ENCODE peak calls at places on chromosomes 7 and 10, in nine cellular contexts. One of them, this sample, is unnamed.

GRCh38 chr10:18743926-18744325 is 84.7 kb downstream of the ARL5B start:
- DNase-seq in T-helper 2 cell: no peak
- DNase-seq in T-helper 9 cell: no peak
- DNase-seq in left ventricle myocardium inferior: no peak
- DNase-seq in activated CD4-positive, alpha-beta T cell treated with anti-CD3 and anti-CD28 coated beads, Interleukin-2, amount 50 U/mL, for 1 hour: no peak
- DNase-seq in HFF-Myc: no peak
- DNase-seq in effector memory CD4-positive, alpha-beta T cell: no peak
- DNase-seq in astrocyte: no peak
- DNase-seq in NCI-H1105: no peak
- DNase-seq in this sample: no peak

GRCh38 chr7:14836571-14837189 is 65.9 kb downstream of the DGKB start:
- DNase-seq in T-helper 2 cell: no peak
- DNase-seq in T-helper 9 cell: no peak
- DNase-seq in left ventricle myocardium inferior: peak; percentile 43
- DNase-seq in activated CD4-positive, alpha-beta T cell treated with anti-CD3 and anti-CD28 coated beads, Interleukin-2, amount 50 U/mL, for 1 hour: no peak
- DNase-seq in HFF-Myc: peak; percentile 33
- DNase-seq in effector memory CD4-positive, alpha-beta T cell: no peak
- DNase-seq in astrocyte: peak; percentile 72
- DNase-seq in NCI-H1105: peak; percentile 73
- DNase-seq in this sample: peak; percentile 61

GRCh38 chr10:580796-581195 is 108.7 kb downstream of the DIP2C start:
- DNase-seq in T-helper 2 cell: no peak
- DNase-seq in T-helper 9 cell: no peak
- DNase-seq in left ventricle myocardium inferior: no peak
- DNase-seq in activated CD4-positive, alpha-beta T cell treated with anti-CD3 and anti-CD28 coated beads, Interleukin-2, amount 50 U/mL, for 1 hour: no peak
- DNase-seq in HFF-Myc: peak; percentile 14
- DNase-seq in effector memory CD4-positive, alpha-beta T cell: no peak
- DNase-seq in astrocyte: peak; percentile 94
- DNase-seq in NCI-H1105: no peak
- DNase-seq in this sample: peak; percentile 82

GRCh38 chr7:45918556-45918955 is 2.5 kb downstream of the IGFBP3 start:
- DNase-seq in T-helper 2 cell: no peak
- DNase-seq in T-helper 9 cell: no peak
- DNase-seq in left ventricle myocardium inferior: no peak
- DNase-seq in activated CD4-positive, alpha-beta T cell treated with anti-CD3 and anti-CD28 coated beads, Interleukin-2, amount 50 U/mL, for 1 hour: no peak
- DNase-seq in HFF-Myc: no peak
- DNase-seq in effector memory CD4-positive, alpha-beta T cell: no peak
- DNase-seq in astrocyte: no peak
- DNase-seq in NCI-H1105: no peak
- DNase-seq in this sample: no peak

GRCh38 chr7:92485267-92485892 is 7.6 kb upstream of the ERVW-1 start:
- DNase-seq in T-helper 2 cell: no peak
- DNase-seq in T-helper 9 cell: no peak
- DNase-seq in left ventricle myocardium inferior: no peak
- DNase-seq in activated CD4-positive, alpha-beta T cell treated with anti-CD3 and anti-CD28 coated beads, Interleukin-2, amount 50 U/mL, for 1 hour: no peak
- DNase-seq in HFF-Myc: no peak
- DNase-seq in effector memory CD4-positive, alpha-beta T cell: no peak
- DNase-seq in astrocyte: no peak
- DNase-seq in NCI-H1105: no peak
- DNase-seq in this sample: no peak

GRCh38 chr7:97694355-97694754 is 37.5 kb upstream of the TAC1 start:
- DNase-seq in T-helper 2 cell: no peak
- DNase-seq in T-helper 9 cell: no peak
- DNase-seq in left ventricle myocardium inferior: no peak
- DNase-seq in activated CD4-positive, alpha-beta T cell treated with anti-CD3 and anti-CD28 coated beads, Interleukin-2, amount 50 U/mL, for 1 hour: no peak
- DNase-seq in HFF-Myc: no peak
- DNase-seq in effector memory CD4-positive, alpha-beta T cell: no peak
- DNase-seq in astrocyte: no peak
- DNase-seq in NCI-H1105: no peak
- DNase-seq in this sample: no peak

GRCh38 chr7:104039363-104039762 is 49.9 kb upstream of the RELN start:
- DNase-seq in T-helper 2 cell: no peak
- DNase-seq in T-helper 9 cell: no peak
- DNase-seq in left ventricle myocardium inferior: no peak
- DNase-seq in activated CD4-positive, alpha-beta T cell treated with anti-CD3 and anti-CD28 coated beads, Interleukin-2, amount 50 U/mL, for 1 hour: no peak
- DNase-seq in HFF-Myc: no peak
- DNase-seq in effector memory CD4-positive, alpha-beta T cell: no peak
- DNase-seq in astrocyte: no peak
- DNase-seq in NCI-H1105: no peak
- DNase-seq in this sample: no peak

GRCh38 chr10:62178568-62178967 is 90.1 kb downstream of the RTKN2 start:
- DNase-seq in T-helper 2 cell: no peak
- DNase-seq in T-helper 9 cell: no peak
- DNase-seq in left ventricle myocardium inferior: no peak
- DNase-seq in activated CD4-positive, alpha-beta T cell treated with anti-CD3 and anti-CD28 coated beads, Interleukin-2, amount 50 U/mL, for 1 hour: no peak
- DNase-seq in HFF-Myc: no peak
- DNase-seq in effector memory CD4-positive, alpha-beta T cell: no peak
- DNase-seq in astrocyte: peak; percentile 79
- DNase-seq in NCI-H1105: no peak
- DNase-seq in this sample: no peak

GRCh38 chr10:2576892-2577291 is 490.5 kb upstream of the PFKP start:
- DNase-seq in T-helper 2 cell: no peak
- DNase-seq in T-helper 9 cell: no peak
- DNase-seq in left ventricle myocardium inferior: no peak
- DNase-seq in activated CD4-positive, alpha-beta T cell treated with anti-CD3 and anti-CD28 coated beads, Interleukin-2, amount 50 U/mL, for 1 hour: no peak
- DNase-seq in HFF-Myc: no peak
- DNase-seq in effector memory CD4-positive, alpha-beta T cell: no peak
- DNase-seq in astrocyte: no peak
- DNase-seq in NCI-H1105: no peak
- DNase-seq in this sample: no peak

GRCh38 chr10:93591065-93591808 is 9.8 kb downstream of the RBP4 start:
- DNase-seq in T-helper 2 cell: no peak
- DNase-seq in T-helper 9 cell: no peak
- DNase-seq in left ventricle myocardium inferior: no peak
- DNase-seq in activated CD4-positive, alpha-beta T cell treated with anti-CD3 and anti-CD28 coated beads, Interleukin-2, amount 50 U/mL, for 1 hour: no peak
- DNase-seq in HFF-Myc: no peak
- DNase-seq in effector memory CD4-positive, alpha-beta T cell: no peak
- DNase-seq in astrocyte: no peak
- DNase-seq in NCI-H1105: no peak
- DNase-seq in this sample: no peak

GRCh38 chr7:147492621-147493020 is 1097.9 kb upstream of the C7orf33 start:
- DNase-seq in T-helper 2 cell: no peak
- DNase-seq in T-helper 9 cell: no peak
- DNase-seq in left ventricle myocardium inferior: no peak
- DNase-seq in activated CD4-positive, alpha-beta T cell treated with anti-CD3 and anti-CD28 coated beads, Interleukin-2, amount 50 U/mL, for 1 hour: no peak
- DNase-seq in HFF-Myc: no peak
- DNase-seq in effector memory CD4-positive, alpha-beta T cell: no peak
- DNase-seq in astrocyte: peak; percentile 49
- DNase-seq in NCI-H1105: no peak
- DNase-seq in this sample: no peak

GRCh38 chr10:51685768-51686167 is 13.6 kb downstream of the CSTF2T start:
- DNase-seq in T-helper 2 cell: no peak
- DNase-seq in T-helper 9 cell: no peak
- DNase-seq in left ventricle myocardium inferior: no peak
- DNase-seq in activated CD4-positive, alpha-beta T cell treated with anti-CD3 and anti-CD28 coated beads, Interleukin-2, amount 50 U/mL, for 1 hour: no peak
- DNase-seq in HFF-Myc: no peak
- DNase-seq in effector memory CD4-positive, alpha-beta T cell: no peak
- DNase-seq in astrocyte: no peak
- DNase-seq in NCI-H1105: no peak
- DNase-seq in this sample: no peak

GRCh38 chr10:99784025-99784730 is 1.7 kb downstream of the ABCC2 start:
- DNase-seq in T-helper 2 cell: no peak
- DNase-seq in T-helper 9 cell: no peak
- DNase-seq in left ventricle myocardium inferior: no peak
- DNase-seq in activated CD4-positive, alpha-beta T cell treated with anti-CD3 and anti-CD28 coated beads, Interleukin-2, amount 50 U/mL, for 1 hour: no peak
- DNase-seq in HFF-Myc: no peak
- DNase-seq in effector memory CD4-positive, alpha-beta T cell: no peak
- DNase-seq in astrocyte: peak; percentile 83
- DNase-seq in NCI-H1105: no peak
- DNase-seq in this sample: peak; percentile 76

GRCh38 chr10:62079885-62080559 is 178.5 kb downstream of the ARID5B start:
- DNase-seq in T-helper 2 cell: no peak
- DNase-seq in T-helper 9 cell: no peak
- DNase-seq in left ventricle myocardium inferior: no peak
- DNase-seq in activated CD4-positive, alpha-beta T cell treated with anti-CD3 and anti-CD28 coated beads, Interleukin-2, amount 50 U/mL, for 1 hour: no peak
- DNase-seq in HFF-Myc: no peak
- DNase-seq in effector memory CD4-positive, alpha-beta T cell: no peak
- DNase-seq in astrocyte: no peak
- DNase-seq in NCI-H1105: no peak
- DNase-seq in this sample: no peak

GRCh38 chr7:2040893-2041270 is 191.9 kb downstream of the MAD1L1 start:
- DNase-seq in T-helper 2 cell: no peak
- DNase-seq in T-helper 9 cell: no peak
- DNase-seq in left ventricle myocardium inferior: no peak
- DNase-seq in activated CD4-positive, alpha-beta T cell treated with anti-CD3 and anti-CD28 coated beads, Interleukin-2, amount 50 U/mL, for 1 hour: no peak
- DNase-seq in HFF-Myc: no peak
- DNase-seq in effector memory CD4-positive, alpha-beta T cell: no peak
- DNase-seq in astrocyte: no peak
- DNase-seq in NCI-H1105: no peak
- DNase-seq in this sample: no peak

GRCh38 chr10:7192831-7193348 is 217.9 kb downstream of the SFMBT2 start:
- DNase-seq in T-helper 2 cell: no peak
- DNase-seq in T-helper 9 cell: peak; percentile 20
- DNase-seq in left ventricle myocardium inferior: no peak
- DNase-seq in activated CD4-positive, alpha-beta T cell treated with anti-CD3 and anti-CD28 coated beads, Interleukin-2, amount 50 U/mL, for 1 hour: peak; percentile 58
- DNase-seq in HFF-Myc: no peak
- DNase-seq in effector memory CD4-positive, alpha-beta T cell: peak; percentile 43
- DNase-seq in astrocyte: no peak
- DNase-seq in NCI-H1105: no peak
- DNase-seq in this sample: no peak

GRCh38 chr10:87544750-87545149 is 40.1 kb downstream of the MINPP1 start:
- DNase-seq in T-helper 2 cell: no peak
- DNase-seq in T-helper 9 cell: no peak
- DNase-seq in left ventricle myocardium inferior: no peak
- DNase-seq in activated CD4-positive, alpha-beta T cell treated with anti-CD3 and anti-CD28 coated beads, Interleukin-2, amount 50 U/mL, for 1 hour: no peak
- DNase-seq in HFF-Myc: no peak
- DNase-seq in effector memory CD4-positive, alpha-beta T cell: no peak
- DNase-seq in astrocyte: peak; percentile 40
- DNase-seq in NCI-H1105: no peak
- DNase-seq in this sample: peak; percentile 46

GRCh38 chr7:13577566-13578145 is 411.8 kb downstream of the ETV1 start:
- DNase-seq in T-helper 2 cell: no peak
- DNase-seq in T-helper 9 cell: no peak
- DNase-seq in left ventricle myocardium inferior: no peak
- DNase-seq in activated CD4-positive, alpha-beta T cell treated with anti-CD3 and anti-CD28 coated beads, Interleukin-2, amount 50 U/mL, for 1 hour: no peak
- DNase-seq in HFF-Myc: no peak
- DNase-seq in effector memory CD4-positive, alpha-beta T cell: no peak
- DNase-seq in astrocyte: no peak
- DNase-seq in NCI-H1105: no peak
- DNase-seq in this sample: peak; percentile 65

GRCh38 chr7:6252310-6252709 is 20.1 kb downstream of the CYTH3 start:
- DNase-seq in T-helper 2 cell: no peak
- DNase-seq in T-helper 9 cell: no peak
- DNase-seq in left ventricle myocardium inferior: no peak
- DNase-seq in activated CD4-positive, alpha-beta T cell treated with anti-CD3 and anti-CD28 coated beads, Interleukin-2, amount 50 U/mL, for 1 hour: no peak
- DNase-seq in HFF-Myc: no peak
- DNase-seq in effector memory CD4-positive, alpha-beta T cell: no peak
- DNase-seq in astrocyte: peak; percentile 84
- DNase-seq in NCI-H1105: no peak
- DNase-seq in this sample: no peak

GRCh38 chr10:16902606-16903005 is 85.4 kb upstream of the RSU1 start:
- DNase-seq in T-helper 2 cell: no peak
- DNase-seq in T-helper 9 cell: no peak
- DNase-seq in left ventricle myocardium inferior: no peak
- DNase-seq in activated CD4-positive, alpha-beta T cell treated with anti-CD3 and anti-CD28 coated beads, Interleukin-2, amount 50 U/mL, for 1 hour: no peak
- DNase-seq in HFF-Myc: no peak
- DNase-seq in effector memory CD4-positive, alpha-beta T cell: no peak
- DNase-seq in astrocyte: no peak
- DNase-seq in NCI-H1105: no peak
- DNase-seq in this sample: peak; percentile 30

GRCh38 chr10:28959850-28960501 is 282.7 kb downstream of the BAMBI start:
- DNase-seq in T-helper 2 cell: no peak
- DNase-seq in T-helper 9 cell: no peak
- DNase-seq in left ventricle myocardium inferior: no peak
- DNase-seq in activated CD4-positive, alpha-beta T cell treated with anti-CD3 and anti-CD28 coated beads, Interleukin-2, amount 50 U/mL, for 1 hour: no peak
- DNase-seq in HFF-Myc: no peak
- DNase-seq in effector memory CD4-positive, alpha-beta T cell: no peak
- DNase-seq in astrocyte: no peak
- DNase-seq in NCI-H1105: no peak
- DNase-seq in this sample: no peak

GRCh38 chr7:134547738-134548054 is 1.2 kb upstream of the AKR1B15 start:
- DNase-seq in T-helper 2 cell: no peak
- DNase-seq in T-helper 9 cell: peak; percentile 1
- DNase-seq in left ventricle myocardium inferior: peak; percentile 62
- DNase-seq in activated CD4-positive, alpha-beta T cell treated with anti-CD3 and anti-CD28 coated beads, Interleukin-2, amount 50 U/mL, for 1 hour: peak; percentile 4
- DNase-seq in HFF-Myc: peak; percentile 29
- DNase-seq in effector memory CD4-positive, alpha-beta T cell: no peak
- DNase-seq in astrocyte: peak; percentile 65
- DNase-seq in NCI-H1105: no peak
- DNase-seq in this sample: peak; percentile 80

GRCh38 chr10:97539523-97540200 is 32.9 kb upstream of the ANKRD2 start:
- DNase-seq in T-helper 2 cell: no peak
- DNase-seq in T-helper 9 cell: no peak
- DNase-seq in left ventricle myocardium inferior: no peak
- DNase-seq in activated CD4-positive, alpha-beta T cell treated with anti-CD3 and anti-CD28 coated beads, Interleukin-2, amount 50 U/mL, for 1 hour: no peak
- DNase-seq in HFF-Myc: no peak
- DNase-seq in effector memory CD4-positive, alpha-beta T cell: no peak
- DNase-seq in astrocyte: peak; percentile 85
- DNase-seq in NCI-H1105: no peak
- DNase-seq in this sample: peak; percentile 79

GRCh38 chr10:30637881-30638467 is 8.4 kb upstream of the LYZL2 start:
- DNase-seq in T-helper 2 cell: no peak
- DNase-seq in T-helper 9 cell: no peak
- DNase-seq in left ventricle myocardium inferior: no peak
- DNase-seq in activated CD4-positive, alpha-beta T cell treated with anti-CD3 and anti-CD28 coated beads, Interleukin-2, amount 50 U/mL, for 1 hour: no peak
- DNase-seq in HFF-Myc: peak; percentile 86
- DNase-seq in effector memory CD4-positive, alpha-beta T cell: no peak
- DNase-seq in astrocyte: peak; percentile 90
- DNase-seq in NCI-H1105: no peak
- DNase-seq in this sample: peak; percentile 75

GRCh38 chr10:970311-971149 is 17.7 kb upstream of the GTPBP4 start:
- DNase-seq in T-helper 2 cell: no peak
- DNase-seq in T-helper 9 cell: no peak
- DNase-seq in left ventricle myocardium inferior: no peak
- DNase-seq in activated CD4-positive, alpha-beta T cell treated with anti-CD3 and anti-CD28 coated beads, Interleukin-2, amount 50 U/mL, for 1 hour: no peak
- DNase-seq in HFF-Myc: no peak
- DNase-seq in effector memory CD4-positive, alpha-beta T cell: no peak
- DNase-seq in astrocyte: no peak
- DNase-seq in NCI-H1105: peak; percentile 10
- DNase-seq in this sample: peak; percentile 48

GRCh38 chr10:23190872-23191763 is 994 bp upstream of the PTF1A start:
- DNase-seq in T-helper 2 cell: no peak
- DNase-seq in T-helper 9 cell: no peak
- DNase-seq in left ventricle myocardium inferior: no peak
- DNase-seq in activated CD4-positive, alpha-beta T cell treated with anti-CD3 and anti-CD28 coated beads, Interleukin-2, amount 50 U/mL, for 1 hour: no peak
- DNase-seq in HFF-Myc: no peak
- DNase-seq in effector memory CD4-positive, alpha-beta T cell: no peak
- DNase-seq in astrocyte: no peak
- DNase-seq in NCI-H1105: no peak
- DNase-seq in this sample: no peak

GRCh38 chr7:35253680-35254495 is at the start of gene TBX20:
- DNase-seq in T-helper 2 cell: no peak
- DNase-seq in T-helper 9 cell: no peak
- DNase-seq in left ventricle myocardium inferior: peak; percentile 86
- DNase-seq in activated CD4-positive, alpha-beta T cell treated with anti-CD3 and anti-CD28 coated beads, Interleukin-2, amount 50 U/mL, for 1 hour: no peak
- DNase-seq in HFF-Myc: no peak
- DNase-seq in effector memory CD4-positive, alpha-beta T cell: no peak
- DNase-seq in astrocyte: peak; percentile 20
- DNase-seq in NCI-H1105: no peak
- DNase-seq in this sample: peak; percentile 78

GRCh38 chr10:78316451-78316931 is 282.8 kb downstream of the RPS24 start:
- DNase-seq in T-helper 2 cell: no peak
- DNase-seq in T-helper 9 cell: no peak
- DNase-seq in left ventricle myocardium inferior: no peak
- DNase-seq in activated CD4-positive, alpha-beta T cell treated with anti-CD3 and anti-CD28 coated beads, Interleukin-2, amount 50 U/mL, for 1 hour: no peak
- DNase-seq in HFF-Myc: peak; percentile 42
- DNase-seq in effector memory CD4-positive, alpha-beta T cell: no peak
- DNase-seq in astrocyte: peak; percentile 47
- DNase-seq in NCI-H1105: no peak
- DNase-seq in this sample: peak; percentile 75

GRCh38 chr7:102875700-102876192 is 37.1 kb upstream of the LRRC17 start:
- DNase-seq in T-helper 2 cell: no peak
- DNase-seq in T-helper 9 cell: no peak
- DNase-seq in left ventricle myocardium inferior: no peak
- DNase-seq in activated CD4-positive, alpha-beta T cell treated with anti-CD3 and anti-CD28 coated beads, Interleukin-2, amount 50 U/mL, for 1 hour: no peak
- DNase-seq in HFF-Myc: peak; percentile 96
- DNase-seq in effector memory CD4-positive, alpha-beta T cell: no peak
- DNase-seq in astrocyte: peak; percentile 100
- DNase-seq in NCI-H1105: no peak
- DNase-seq in this sample: peak; percentile 93

GRCh38 chr7:7867835-7868234 is 100.8 kb upstream of the GLCCI1 start:
- DNase-seq in T-helper 2 cell: no peak
- DNase-seq in T-helper 9 cell: no peak
- DNase-seq in left ventricle myocardium inferior: no peak
- DNase-seq in activated CD4-positive, alpha-beta T cell treated with anti-CD3 and anti-CD28 coated beads, Interleukin-2, amount 50 U/mL, for 1 hour: no peak
- DNase-seq in HFF-Myc: no peak
- DNase-seq in effector memory CD4-positive, alpha-beta T cell: no peak
- DNase-seq in astrocyte: no peak
- DNase-seq in NCI-H1105: no peak
- DNase-seq in this sample: no peak

GRCh38 chr7:16028103-16028502 is 341.6 kb upstream of the MEOX2 start:
- DNase-seq in T-helper 2 cell: no peak
- DNase-seq in T-helper 9 cell: no peak
- DNase-seq in left ventricle myocardium inferior: no peak
- DNase-seq in activated CD4-positive, alpha-beta T cell treated with anti-CD3 and anti-CD28 coated beads, Interleukin-2, amount 50 U/mL, for 1 hour: no peak
- DNase-seq in HFF-Myc: peak; percentile 71
- DNase-seq in effector memory CD4-positive, alpha-beta T cell: no peak
- DNase-seq in astrocyte: peak; percentile 96
- DNase-seq in NCI-H1105: no peak
- DNase-seq in this sample: peak; percentile 71